ENCODE peak calls at places on chromosomes 1 and 21, in eight cellular contexts. M is prostate gland, L is cardiac fibroblast, V is AG20443, Z is adipocyte, G is AG08396, S is fibroblast of lung, H is right cardiac atrium. U is an unnamed sample.

GRCh38 chr1:58436615-58437297 is 109.8 kb downstream of the OMA1 start:
- DNase-seq in V (no peak), M (no peak), H (no peak), G (no peak), Z (no peak), L (no peak), S (no peak), U (no peak)

GRCh38 chr1:162942903-162943567 is 82.1 kb upstream of the CCDC190 start:
- DNase-seq in G (no peak), H (no peak), Z (peak), V (peak), L (peak), S (peak), M (no peak), U (no peak)

GRCh38 chr1:15345711-15346355 is 63.9 kb upstream of the EFHD2 start:
- DNase-seq in M (no peak), V (no peak), S (no peak), G (no peak), H (peak), Z (no peak), L (no peak), U (no peak)

GRCh38 chr1:173052681-173053196 is 2.0 kb upstream of the TNFSF18 start:
- DNase-seq in M (peak), S (no peak), G (no peak), Z (no peak), H (no peak), V (no peak), L (no peak), U (no peak)

GRCh38 chr21:45542242-45542666 is at the start of gene SLC19A1:
- DNase-seq in V (peak), M (peak), L (peak), Z (peak), H (peak), G (peak), S (peak), U (peak)

GRCh38 chr1:151980287-151981177 is 13.1 kb downstream of the S100A10 start:
- DNase-seq in G (no peak), L (peak), H (peak), M (no peak), V (peak), S (peak), Z (no peak), U (peak)

GRCh38 chr1:85553416-85553815 is 27.1 kb upstream of the CCN1 start:
- DNase-seq in Z (no peak), G (no peak), M (no peak), L (no peak), S (no peak), H (no peak), V (no peak), U (no peak)

GRCh38 chr1:3729594-3730555 is 22.4 kb upstream of the CCDC27 start:
- DNase-seq in V (no peak), H (no peak), L (no peak), G (no peak), Z (no peak), S (no peak), M (no peak), U (no peak)

GRCh38 chr1:109158433-109158832 is 44.5 kb downstream of the ELAPOR1 start:
- DNase-seq in Z (no peak), M (no peak), S (no peak), G (no peak), V (no peak), H (no peak), L (no peak), U (no peak)

GRCh38 chr1:223129229-223129851 is 13.7 kb downstream of the TLR5 start:
- DNase-seq in H (peak), M (peak), V (peak), Z (peak), L (peak), G (peak), S (peak), U (peak)

GRCh38 chr1:203299180-203299579 is 6.1 kb upstream of the BTG2 start:
- DNase-seq in V (no peak), H (no peak), M (no peak), L (no peak), Z (no peak), G (no peak), S (no peak), U (no peak)

GRCh38 chr1:10186453-10187319 is 23.7 kb upstream of the KIF1B start:
- DNase-seq in M (no peak), V (peak), G (no peak), S (no peak), Z (no peak), H (no peak), L (no peak), U (no peak)

GRCh38 chr1:246576709-246577032 is 10.4 kb downstream of the CNST start:
- DNase-seq in G (no peak), H (no peak), S (no peak), Z (no peak), M (no peak), L (no peak), V (no peak), U (no peak)

GRCh38 chr1:172906778-172907592 is 143.8 kb downstream of the TNFSF18 start:
- DNase-seq in G (no peak), H (no peak), L (peak), M (no peak), Z (peak), S (peak), V (peak), U (no peak)

GRCh38 chr1:169015464-169015863 is 91.0 kb upstream of the ATP1B1 start:
- DNase-seq in V (no peak), L (no peak), G (no peak), S (no peak), Z (no peak), M (no peak), H (no peak), U (no peak)

GRCh38 chr1:198113302-198113701 is 43.5 kb upstream of the NEK7 start:
- DNase-seq in Z (peak), M (no peak), V (peak), L (peak), H (no peak), G (no peak), S (peak), U (no peak)

GRCh38 chr1:201450721-201451291 is 18.2 kb downstream of the PHLDA3 start:
- DNase-seq in H (peak), G (peak), Z (peak), M (no peak), V (peak), S (peak), L (peak), U (peak)

GRCh38 chr1:174964261-174964984 is 35.3 kb upstream of the CACYBP start:
- DNase-seq in V (peak), M (no peak), S (no peak), G (no peak), H (no peak), Z (no peak), L (peak), U (no peak)

GRCh38 chr1:24364605-24364974 is 45.4 kb downstream of the GRHL3 start:
- DNase-seq in H (no peak), S (peak), Z (no peak), L (peak), V (no peak), M (no peak), G (no peak), U (no peak)

GRCh38 chr1:248804771-248805681 is 20.7 kb downstream of the SH3BP5L start:
- DNase-seq in L (no peak), H (no peak), V (no peak), S (no peak), G (no peak), Z (no peak), M (no peak), U (no peak)

GRCh38 chr1:111747282-111747734 is 8.1 kb upstream of the INKA2 start:
- DNase-seq in Z (peak), H (peak), L (peak), M (peak), S (peak), V (peak), G (peak), U (no peak)

GRCh38 chr1:119647228-119647733 is 785 bp downstream of the ZNF697 start:
- DNase-seq in S (no peak), M (no peak), H (peak), G (no peak), L (no peak), V (no peak), Z (peak), U (no peak)

GRCh38 chr1:178969226-178969987 is 56.3 kb upstream of the FAM20B start:
- DNase-seq in Z (no peak), L (no peak), G (no peak), M (no peak), V (peak), H (no peak), S (no peak), U (no peak)

GRCh38 chr1:41662656-41663437 is 178.4 kb upstream of the EDN2 start:
- DNase-seq in G (peak), M (peak), V (peak), L (peak), H (peak), Z (peak), S (peak), U (peak)

GRCh38 chr1:234863596-234863995 is 253.6 kb upstream of the IRF2BP2 start:
- DNase-seq in L (peak), S (peak), G (peak), V (peak), H (peak), Z (peak), M (peak), U (peak)

GRCh38 chr1:47389735-47390134 is 26.4 kb upstream of the FOXE3 start:
- DNase-seq in H (no peak), V (no peak), G (no peak), S (no peak), M (no peak), Z (no peak), L (no peak), U (no peak)

GRCh38 chr21:16186742-16187141 is 457.0 kb downstream of the USP25 start:
- DNase-seq in L (no peak), H (no peak), M (no peak), S (no peak), V (no peak), G (no peak), Z (peak), U (no peak)

GRCh38 chr1:174692313-174692712 is 244.5 kb downstream of the GPR52 start:
- DNase-seq in V (peak), M (no peak), L (peak), S (peak), G (peak), Z (peak), H (no peak), U (no peak)

GRCh38 chr1:34983700-34984355 is 1.3 kb downstream of the TMEM35B start:
- DNase-seq in L (peak), V (no peak), G (no peak), S (no peak), H (no peak), M (no peak), Z (no peak), U (peak)

GRCh38 chr1:62727656-62728396 is 39.6 kb upstream of the DOCK7 start:
- DNase-seq in S (no peak), V (peak), M (no peak), H (no peak), Z (peak), L (no peak), G (no peak), U (no peak)

GRCh38 chr1:27161594-27161993 is 6.7 kb upstream of the SLC9A1 start:
- DNase-seq in H (no peak), V (no peak), Z (no peak), G (peak), S (no peak), M (no peak), L (peak), U (no peak)

GRCh38 chr1:51321924-51322280 is 8.5 kb downstream of the TTC39A start:
- DNase-seq in L (no peak), S (no peak), H (no peak), M (no peak), V (no peak), Z (no peak), G (no peak), U (no peak)

GRCh38 chr1:88175631-88176226 is 508.3 kb upstream of the PKN2 start:
- DNase-seq in Z (peak), V (no peak), S (no peak), M (peak), L (peak), H (no peak), G (no peak), U (no peak)

GRCh38 chr1:45016767-45017166 is 4.7 kb downstream of the UROD start:
- DNase-seq in S (no peak), H (no peak), G (no peak), M (no peak), Z (no peak), L (no peak), V (no peak), U (no peak)

GRCh38 chr21:44454747-44455523 is at the start of gene LRRC3:
- DNase-seq in M (peak), V (peak), G (peak), S (peak), L (peak), H (peak), Z (peak), U (peak)